ENCODE peak calls at places on chromosome 7, in nine cellular contexts. K is A549; A is GM23338; E is effector memory CD4-positive, alpha-beta T cell; Q is colonic mucosa; O is foreskin keratinocyte; X is H9; F is brain microvascular endothelial cell; G is left ventricle myocardium inferior. B is an unnamed sample.

GRCh38 chr7:35505031-35505430 is 189.9 kb downstream of the HERPUD2 start:
- DNase-seq in K (no peak), A (peak; percentile 53), E (no peak), Q (no peak), O (no peak), X (peak; percentile 40), F (no peak), G (no peak), B (no peak)

GRCh38 chr7:130491841-130492518 is at the start of gene MEST:
- DNase-seq in K (no peak), A (peak; percentile 57), E (no peak), Q (no peak), O (no peak), X (peak; percentile 50), F (no peak), G (no peak), B (no peak)

GRCh38 chr7:138014686-138015085 is 12.8 kb upstream of the CREB3L2 start:
- DNase-seq in K (no peak), A (no peak), E (no peak), Q (no peak), O (no peak), X (no peak), F (no peak), G (no peak), B (no peak)

GRCh38 chr7:51240868-51241267 is 75.7 kb downstream of the COBL start:
- DNase-seq in K (no peak), A (no peak), E (no peak), Q (no peak), O (no peak), X (no peak), F (no peak), G (no peak), B (no peak)

GRCh38 chr7:64869912-64870562 is 33.0 kb upstream of the ZNF273 start:
- DNase-seq in K (no peak), A (no peak), E (no peak), Q (peak; percentile 6), O (no peak), X (peak; percentile 14), F (no peak), G (no peak), B (no peak)

GRCh38 chr7:29946428-29947186 is 43.0 kb downstream of the SCRN1 start:
- DNase-seq in K (peak; percentile 12), A (peak; percentile 71), E (no peak), Q (no peak), O (no peak), X (peak; percentile 72), F (no peak), G (peak; percentile 30), B (no peak)

GRCh38 chr7:135729230-135729629 is 1.2 kb upstream of the SLC13A4 start:
- DNase-seq in K (no peak), A (no peak), E (no peak), Q (no peak), O (no peak), X (no peak), F (no peak), G (no peak), B (no peak)

GRCh38 chr7:151745090-151745638 is 131.8 kb downstream of the PRKAG2 start:
- DNase-seq in K (peak; percentile 93), A (no peak), E (no peak), Q (peak; percentile 83), O (no peak), X (no peak), F (peak; percentile 88), G (peak; percentile 73), B (no peak)

GRCh38 chr7:25066253-25066652 is 58.8 kb downstream of the CYCS start:
- DNase-seq in K (no peak), A (no peak), E (no peak), Q (no peak), O (no peak), X (no peak), F (no peak), G (no peak), B (no peak)

GRCh38 chr7:113289140-113289740 is 170.9 kb upstream of the SMIM30 start:
- DNase-seq in K (no peak), A (peak; percentile 57), E (no peak), Q (no peak), O (peak; percentile 23), X (no peak), F (peak; percentile 53), G (no peak), B (no peak)

GRCh38 chr7:42097756-42098155 is 139.3 kb downstream of the GLI3 start:
- DNase-seq in K (no peak), A (no peak), E (no peak), Q (no peak), O (peak; percentile 97), X (no peak), F (peak; percentile 87), G (no peak), B (no peak)

GRCh38 chr7:1466524-1467271 is 7.4 kb upstream of the MICALL2 start:
- DNase-seq in K (peak; percentile 51), A (peak; percentile 51), E (no peak), Q (peak; percentile 89), O (no peak), X (peak; percentile 75), F (peak; percentile 45), G (peak; percentile 82), B (peak; percentile 84)

GRCh38 chr7:113084499-113085172 is 2.0 kb downstream of the GPR85 start:
- DNase-seq in K (no peak), A (no peak), E (no peak), Q (no peak), O (no peak), X (no peak), F (no peak), G (no peak), B (no peak)

GRCh38 chr7:139830779-139831498 is 1.9 kb downstream of the TBXAS1 start:
- DNase-seq in K (no peak), A (no peak), E (no peak), Q (no peak), O (no peak), X (no peak), F (no peak), G (no peak), B (no peak)

GRCh38 chr7:40015790-40016296 is 65.8 kb downstream of the CDK13 start:
- DNase-seq in K (no peak), A (no peak), E (no peak), Q (peak; percentile 56), O (no peak), X (no peak), F (peak; percentile 11), G (no peak), B (no peak)

GRCh38 chr7:91348686-91349085 is 84.5 kb downstream of the FZD1 start:
- DNase-seq in K (no peak), A (peak; percentile 19), E (no peak), Q (no peak), O (no peak), X (no peak), F (peak; percentile 54), G (no peak), B (no peak)

GRCh38 chr7:2523461-2523905 is 3.9 kb downstream of the LFNG start:
- DNase-seq in K (no peak), A (peak; percentile 77), E (no peak), Q (peak; percentile 70), O (peak; percentile 82), X (peak; percentile 79), F (no peak), G (no peak), B (no peak)

GRCh38 chr7:39294022-39294421 is 272.2 kb upstream of the YAE1 start:
- DNase-seq in K (no peak), A (no peak), E (no peak), Q (no peak), O (no peak), X (no peak), F (no peak), G (no peak), B (no peak)

GRCh38 chr7:101814996-101815825 is 2.2 kb upstream of the CUX1 start:
- DNase-seq in K (peak; percentile 69), A (peak; percentile 65), E (peak; percentile 39), Q (peak; percentile 68), O (no peak), X (peak; percentile 62), F (no peak), G (peak; percentile 29), B (peak; percentile 65)
- H3K27ac ChIP-seq in K (peak overlapping the region; percentile 99), A (no peak overlapping the region), E (peak overlapping the region; percentile 25), Q (peak overlapping the region; percentile 77), O (peak overlapping the region; percentile 77), X (no peak overlapping the region), F (peak overlapping the region; percentile 19), G (peak overlapping the region; percentile 82), B (peak overlapping the region; percentile 63)

GRCh38 chr7:89077992-89078391 is 282.5 kb upstream of the TEX47 start:
- DNase-seq in K (no peak), A (no peak), E (no peak), Q (no peak), O (no peak), X (no peak), F (no peak), G (no peak), B (no peak)
- H3K27ac ChIP-seq in K (no peak overlapping the region), A (no peak overlapping the region), E (no peak overlapping the region), Q (no peak overlapping the region), O (no peak overlapping the region), X (no peak overlapping the region), F (no peak overlapping the region), G (no peak overlapping the region), B (no peak overlapping the region)

DNA sequence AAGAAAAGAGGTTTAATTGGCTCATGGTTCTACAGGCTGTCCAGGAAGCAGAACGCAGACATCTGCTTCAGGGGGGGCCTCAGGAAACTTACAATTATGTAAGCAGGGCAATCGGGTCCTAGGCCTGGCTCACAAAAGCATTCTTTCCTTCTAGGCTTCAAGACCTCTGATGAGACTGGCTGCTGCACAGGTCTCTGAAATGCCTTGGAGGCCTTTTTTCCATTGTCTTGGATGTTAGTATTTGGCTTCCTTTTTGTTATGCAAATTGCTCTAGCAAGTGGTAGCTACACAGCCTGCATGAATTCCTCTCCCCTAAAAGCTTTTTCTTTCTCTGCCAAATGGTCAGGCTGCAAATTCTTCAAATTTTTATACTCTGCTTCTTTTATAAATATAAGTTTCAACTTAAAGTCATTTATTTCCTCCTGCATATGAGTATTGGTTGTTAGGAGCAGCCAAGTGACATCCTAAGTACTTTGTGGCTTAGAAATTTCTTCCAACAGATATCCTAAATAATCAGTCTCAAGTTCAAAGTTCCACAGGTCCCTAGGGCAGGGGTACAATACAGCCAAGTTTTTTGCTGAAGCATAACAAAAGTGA is 83.1 kb upstream of the SEMA3A start:
- DNase-seq in K (no peak), A (peak; percentile 99), E (no peak), Q (no peak), O (no peak), X (peak; percentile 88), F (no peak), G (no peak), B (no peak)
- H3K27ac ChIP-seq in K (no peak overlapping the region), A (peak overlapping the region; percentile 78), E (no peak overlapping the region), Q (no peak overlapping the region), O (no peak overlapping the region), X (peak overlapping the region; percentile 69), F (no peak overlapping the region), G (no peak overlapping the region), B (no peak overlapping the region)

DNA sequence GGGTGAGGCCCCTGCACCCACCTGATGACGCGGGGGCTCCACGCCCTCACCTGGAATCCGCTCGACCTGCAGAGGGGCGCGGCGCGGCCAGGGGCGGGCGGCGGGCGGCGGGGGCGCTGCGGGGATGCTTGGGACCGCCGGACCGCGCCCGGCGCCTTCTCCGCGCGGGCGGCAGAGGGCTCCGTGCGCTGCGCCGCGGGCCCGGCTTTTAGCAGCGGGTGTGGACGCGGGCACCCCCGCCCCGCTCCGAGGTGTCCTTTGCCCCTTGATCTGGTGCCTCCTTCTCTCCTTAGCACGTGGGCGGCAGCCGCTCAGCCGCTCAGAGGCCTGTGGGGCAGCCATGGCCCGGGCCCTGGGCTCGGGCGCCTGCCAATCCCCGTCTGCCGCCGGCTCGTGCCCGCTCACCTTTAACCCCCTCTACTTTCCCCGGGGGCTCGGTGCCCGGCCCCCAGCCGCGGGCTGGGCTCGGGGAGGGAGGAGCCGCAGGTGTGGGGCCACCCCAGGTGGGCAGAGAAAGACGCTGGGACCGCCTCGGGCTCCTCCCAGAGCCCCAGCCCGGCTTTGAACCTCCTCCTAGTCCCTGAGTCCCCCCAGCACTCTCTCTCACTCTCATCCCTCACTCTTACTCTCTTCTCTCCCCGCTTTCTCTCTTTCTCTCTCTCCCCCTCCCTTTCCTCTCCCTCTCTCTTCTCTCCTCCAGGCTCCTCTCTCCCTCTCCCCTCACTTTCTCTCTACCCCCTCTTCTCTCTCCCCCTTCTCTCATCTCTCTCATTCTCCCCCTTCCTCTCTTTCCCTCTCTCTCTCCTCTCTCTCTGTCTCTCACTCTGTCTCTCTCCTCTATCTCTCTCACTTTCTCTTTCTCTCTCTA is 19.7 kb upstream of the VPS37D start:
- DNase-seq in K (peak; percentile 43), A (peak; percentile 62), E (no peak), Q (peak; percentile 83), O (no peak), X (no peak), F (no peak), G (no peak), B (no peak)
- H3K27ac ChIP-seq in K (peak overlapping the region; percentile 91), A (no peak overlapping the region), E (no peak overlapping the region), Q (no peak overlapping the region), O (no peak overlapping the region), X (no peak overlapping the region), F (no peak overlapping the region), G (no peak overlapping the region), B (no peak overlapping the region)